ENCODE peak calls at places on chromosomes 11 and 22, in six cellular contexts. C is esophagus squamous epithelium, Z is PC-3, A is left ventricle myocardium inferior, W is lower lobe of right lung, K is lung. M is an unnamed sample.

GRCh38 chr11:640021-640706 is 3.1 kb downstream of the DRD4 start:
- DNase-seq in C (no peak), Z (no peak), A (no peak), W (no peak), K (no peak), M (no peak)

GRCh38 chr11:1707751-1708150 is 10.8 kb downstream of the KRTAP5-6 start:
- DNase-seq in C (no peak), Z (no peak), A (no peak), W (no peak), K (no peak), M (no peak)

GRCh38 chr11:37223962-37224361 is 625.9 kb upstream of the RAG2 start:
- DNase-seq in C (no peak), Z (no peak), A (no peak), W (no peak), K (no peak), M (no peak)

GRCh38 chr11:13215157-13215556 is 62.4 kb upstream of the BMAL1 start:
- DNase-seq in C (no peak), Z (peak; percentile 90), A (no peak), W (no peak), K (no peak), M (no peak)

GRCh38 chr22:38317995-38318715 is 922 bp upstream of the CSNK1E start:
- DNase-seq in C (peak; percentile 26), Z (peak; percentile 95), A (peak; percentile 63), W (peak; percentile 75), K (peak; percentile 70), M (peak; percentile 74)

GRCh38 chr11:117825538-117826359 is 1.2 kb upstream of the FXYD2 start:
- DNase-seq in C (no peak), Z (no peak), A (no peak), W (no peak), K (no peak), M (no peak)

GRCh38 chr22:41987276-41987675 is 11.3 kb upstream of the WBP2NL start:
- DNase-seq in C (no peak), Z (no peak), A (no peak), W (no peak), K (no peak), M (no peak)

GRCh38 chr11:23021287-23021863 is 161.1 kb upstream of the CCDC179 start:
- DNase-seq in C (no peak), Z (peak; percentile 56), A (no peak), W (no peak), K (no peak), M (no peak)

GRCh38 chr11:12167098-12167999 is 57.0 kb downstream of the MICAL2 start:
- DNase-seq in C (no peak), Z (peak; percentile 98), A (no peak), W (no peak), K (peak; percentile 72), M (no peak)

GRCh38 chr11:94128746-94129504 is at the start of gene PANX1:
- DNase-seq in C (peak; percentile 18), Z (peak; percentile 94), A (peak; percentile 82), W (peak; percentile 91), K (peak; percentile 82), M (peak; percentile 75)

GRCh38 chr11:94131363-94132115 is 2.9 kb downstream of the PANX1 start:
- DNase-seq in C (no peak), Z (no peak), A (no peak), W (no peak), K (no peak), M (peak; percentile 60)

GRCh38 chr11:94129505-94130335 is 1.1 kb downstream of the PANX1 start:
- DNase-seq in C (no peak), Z (peak; percentile 85), A (no peak), W (no peak), K (no peak), M (no peak)

GRCh38 chr11:94132152-94132558 is 3.5 kb downstream of the PANX1 start:
- DNase-seq in C (no peak), Z (peak; percentile 90), A (no peak), W (no peak), K (no peak), M (peak; percentile 29)

DNA sequence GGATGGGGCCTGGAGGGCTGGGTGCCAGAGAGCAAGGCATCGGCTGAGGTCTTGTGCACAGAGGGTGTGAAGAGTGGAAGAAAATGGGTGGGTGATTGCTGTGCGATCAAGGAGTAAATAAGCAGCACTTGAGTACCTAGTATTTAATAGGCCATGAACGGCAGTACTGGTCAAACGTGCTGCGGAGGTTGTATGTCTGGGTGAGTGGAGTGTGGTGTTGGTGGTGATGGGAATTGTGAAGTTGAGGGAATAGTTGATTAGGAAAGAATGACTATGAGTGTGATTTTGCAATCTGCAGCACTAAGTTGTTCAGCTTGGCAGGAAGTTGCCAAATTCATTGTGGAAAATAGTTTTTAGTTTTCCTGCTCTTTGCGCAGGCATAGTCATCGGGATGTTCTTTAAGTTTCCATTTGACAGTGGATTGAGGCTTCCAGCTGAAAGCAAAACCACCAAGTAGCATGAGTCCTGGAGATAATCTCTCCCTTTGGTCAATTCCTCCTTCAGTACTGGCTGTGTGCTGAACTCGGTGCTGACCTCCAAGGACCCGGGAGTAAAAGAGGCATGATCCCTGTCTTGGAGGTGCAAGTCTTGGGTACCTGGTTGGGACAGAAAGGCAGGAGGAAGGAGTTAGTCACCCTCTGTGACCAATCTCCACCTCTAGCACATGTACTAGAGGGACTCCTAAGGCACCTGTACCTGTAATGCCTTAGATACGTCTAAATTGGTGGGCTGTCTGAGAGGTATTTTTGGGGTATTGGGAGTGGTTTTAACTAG is 2.1 kb downstream of the PANX1 start:
- DNase-seq in C (no peak), Z (peak; percentile 41), A (no peak), W (no peak), K (peak; percentile 48), M (no peak)
- H3K4me1 ChIP-seq in C (peaks cover 48% of the 10 kb centered on the region), Z (peaks cover 74% of the 10 kb centered on the region), A (peaks cover 83% of the 10 kb centered on the region), W (peaks cover 61% of the 10 kb centered on the region), K (peaks cover 24% of the 10 kb centered on the region), M (peaks cover 71% of the 10 kb centered on the region)

DNA sequence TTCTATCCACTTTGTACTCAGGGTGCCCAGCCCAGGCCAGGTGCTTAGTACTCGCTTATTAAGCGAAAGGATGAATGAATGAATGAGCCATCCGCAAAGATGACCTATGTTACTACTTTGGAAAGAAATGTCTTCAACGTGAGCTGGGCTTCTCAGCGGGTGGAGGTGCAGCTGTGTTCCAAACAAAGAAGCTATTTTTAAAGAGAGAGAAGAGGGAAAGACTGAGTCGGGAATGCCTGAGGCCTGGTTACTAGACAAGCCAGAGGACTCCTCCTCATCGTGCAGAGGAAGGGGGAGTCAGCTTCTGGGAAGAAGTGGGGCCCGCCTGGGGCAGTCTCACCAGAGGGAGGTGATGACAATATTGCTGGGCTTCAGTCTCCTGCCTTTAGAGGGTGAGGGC is 30.4 kb upstream of the CD5 start:
- DNase-seq in C (no peak), Z (no peak), A (no peak), W (no peak), K (no peak), M (no peak)
- H3K4me1 ChIP-seq in C (no peaks in the 10 kb centered on the region), Z (no peaks in the 10 kb centered on the region), A (peaks cover 40% of the 10 kb centered on the region), W (peaks cover 11% of the 10 kb centered on the region), K (peaks cover 2% of the 10 kb centered on the region), M (peaks cover 15% of the 10 kb centered on the region)

GRCh38 chr22:30310881-30311771 is 15.6 kb downstream of the TBC1D10A start:
- DNase-seq in C (no peak), Z (peak; percentile 58), A (peak; percentile 80), W (peak; percentile 77), K (peak; percentile 73), M (peak; percentile 80)
- H3K4me1 ChIP-seq in C (peaks cover 98% of the 10 kb centered on the region), Z (peaks cover 66% of the 10 kb centered on the region), A (peaks cover 98% of the 10 kb centered on the region), W (peaks cover 98% of the 10 kb centered on the region), K (peaks cover 54% of the 10 kb centered on the region), M (peaks cover 97% of the 10 kb centered on the region)

GRCh38 chr11:26087095-26087935 is 244.6 kb upstream of the ANO3 start:
- DNase-seq in C (no peak), Z (no peak), A (no peak), W (no peak), K (no peak), M (no peak)

GRCh38 chr11:26084313-26084712 is 247.6 kb upstream of the ANO3 start:
- DNase-seq in C (no peak), Z (no peak), A (no peak), W (no peak), K (no peak), M (no peak)

GRCh38 chr11:26093206-26093605 is 238.7 kb upstream of the ANO3 start:
- DNase-seq in C (no peak), Z (no peak), A (no peak), W (no peak), K (no peak), M (no peak)

GRCh38 chr11:26088391-26088790 is 243.5 kb upstream of the ANO3 start:
- DNase-seq in C (no peak), Z (no peak), A (no peak), W (no peak), K (no peak), M (no peak)
- H3K4me1 ChIP-seq in C (no peaks in the 10 kb centered on the region), Z (no peaks in the 10 kb centered on the region), A (no peaks in the 10 kb centered on the region), W (no peaks in the 10 kb centered on the region), K (no peaks in the 10 kb centered on the region), M (no peaks in the 10 kb centered on the region)

GRCh38 chr22:49823289-49824045 is 4.2 kb downstream of the BRD1 start:
- DNase-seq in C (no peak), Z (no peak), A (no peak), W (peak; percentile 42), K (no peak), M (no peak)
- H3K4me1 ChIP-seq in C (peaks cover 35% of the 10 kb centered on the region), Z (peaks cover 12% of the 10 kb centered on the region), A (peaks cover 72% of the 10 kb centered on the region), W (peaks cover 19% of the 10 kb centered on the region), K (peaks cover 30% of the 10 kb centered on the region), M (peaks cover 16% of the 10 kb centered on the region)

GRCh38 chr22:23574877-23575276 is 5.2 kb downstream of the IGLL1 start:
- DNase-seq in C (no peak), Z (no peak), A (no peak), W (peak; percentile 34), K (no peak), M (no peak)
- H3K4me1 ChIP-seq in C (no peaks in the 10 kb centered on the region), Z (no peaks in the 10 kb centered on the region), A (no peaks in the 10 kb centered on the region), W (no peaks in the 10 kb centered on the region), K (no peaks in the 10 kb centered on the region), M (no peaks in the 10 kb centered on the region)

GRCh38 chr22:50189184-50189848 is 3.6 kb downstream of the TRABD start:
- DNase-seq in C (no peak), Z (no peak), A (no peak), W (no peak), K (no peak), M (no peak)

GRCh38 chr22:50190182-50190951 is 4.7 kb downstream of the TRABD start:
- DNase-seq in C (peak; percentile 81), Z (peak; percentile 62), A (peak; percentile 84), W (peak; percentile 94), K (peak; percentile 87), M (peak; percentile 85)

GRCh38 chr22:50189849-50190181 is 4.1 kb downstream of the TRABD start:
- DNase-seq in C (no peak), Z (peak; percentile 23), A (no peak), W (no peak), K (no peak), M (peak; percentile 21)

GRCh38 chr22:50186789-50187523 is 1.2 kb downstream of the TRABD start:
- DNase-seq in C (no peak), Z (peak; percentile 33), A (no peak), W (peak; percentile 51), K (no peak), M (peak; percentile 23)

DNA sequence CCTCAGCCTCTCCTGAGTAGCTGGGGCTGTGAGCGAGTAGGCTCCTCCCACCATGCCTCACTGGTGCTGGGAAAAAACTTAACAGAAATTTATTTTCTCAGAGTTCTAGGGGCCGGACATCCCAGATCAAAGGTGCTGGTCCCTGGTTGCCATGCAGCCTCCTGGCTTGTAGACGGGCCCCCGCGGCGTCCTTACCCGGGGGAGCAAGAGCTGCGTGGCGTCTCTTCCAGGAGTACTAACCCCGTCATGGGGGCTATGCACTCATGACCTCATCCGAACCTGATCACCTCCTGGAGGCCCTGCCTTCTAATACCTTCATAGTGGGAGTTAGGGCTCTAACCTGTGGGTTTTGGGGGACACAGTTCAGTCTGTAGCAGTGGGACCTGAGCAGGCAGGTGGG is 2.6 kb downstream of the TRABD start:
- DNase-seq in C (no peak), Z (no peak), A (no peak), W (peak; percentile 39), K (no peak), M (no peak)
- H3K4me1 ChIP-seq in C (peaks cover 63% of the 10 kb centered on the region), Z (peaks cover 48% of the 10 kb centered on the region), A (peaks cover 72% of the 10 kb centered on the region), W (peaks cover 79% of the 10 kb centered on the region), K (peaks cover 29% of the 10 kb centered on the region), M (peaks cover 87% of the 10 kb centered on the region)

M was measured in heart right ventricle.